ENCODE peak calls at places on chromosomes 11 and 22, in five cellular contexts. Q, J, R, K and V are unnamed samples.

GRCh38 chr11:112537846-112538330 is 277.2 kb upstream of the PLET1 start:
- DNase-seq in Q (no peak), K (no peak), J (no peak), R (no peak), V (no peak)

GRCh38 chr11:111185259-111185658 is 60.3 kb upstream of the POU2AF2 start:
- DNase-seq in Q (no peak), J (no peak), R (no peak), K (no peak), V (no peak)

GRCh38 chr11:132125855-132126841 is 755.7 kb downstream of the NTM start:
- DNase-seq in K (peak), J (peak), R (no peak), Q (no peak), V (no peak)

GRCh38 chr11:32427616-32427934 is 7.8 kb downstream of the WT1 start:
- DNase-seq in K (no peak), R (no peak), Q (no peak), J (no peak), V (no peak)

GRCh38 chr22:29142116-29142515 is 63.6 kb upstream of the EMID1 start:
- DNase-seq in K (no peak), R (no peak), Q (no peak), J (no peak), V (no peak)

GRCh38 chr22:20586403-20586745 is 79.0 kb downstream of the MED15 start:
- DNase-seq in J (no peak), Q (no peak), R (peak), K (no peak), V (no peak)

GRCh38 chr22:38948181-38948940 is 9.0 kb upstream of the APOBEC3A start:
- DNase-seq in J (no peak), K (no peak), R (no peak), Q (no peak), V (no peak)

GRCh38 chr22:28246392-28246791 is 327.3 kb upstream of the PITPNB start:
- DNase-seq in R (no peak), K (no peak), J (no peak), Q (no peak), V (no peak)

GRCh38 chr11:94768602-94769511 is 701 bp downstream of the AMOTL1 start:
- DNase-seq in K (peak), R (peak), J (peak), Q (peak), V (no peak)

GRCh38 chr11:100445231-100445735 is 241.8 kb upstream of the ARHGAP42 start:
- DNase-seq in R (peak), K (no peak), Q (no peak), J (no peak), V (no peak)

GRCh38 chr11:123166095-123166559 is 28.9 kb downstream of the CLMP start:
- DNase-seq in J (peak), K (peak), Q (no peak), R (no peak), V (no peak)

GRCh38 chr22:32693102-32693501 is 108.4 kb upstream of the TIMP3 start:
- DNase-seq in Q (peak), J (no peak), R (no peak), K (no peak), V (no peak)